ENCODE peak calls at places on chromosomes 3 and 15, in eight cellular contexts. H, P, K, W, I, C, X and Z are unnamed samples.

GRCh38 chr3:172626241-172626640 is 84.6 kb downstream of the NCEH1 start:
- DNase-seq in H (no peak), P (no peak), K (no peak), W (no peak), I (peak), C (no peak), X (no peak), Z (no peak)

GRCh38 chr15:63234479-63234878 is 42.9 kb upstream of the APH1B start:
- DNase-seq in H (no peak), P (no peak), K (no peak), W (no peak), I (peak), C (no peak), X (no peak), Z (peak)

GRCh38 chr15:64634576-64635485 is 140.6 kb downstream of the RBPMS2 start:
- DNase-seq in H (no peak), P (peak), K (no peak), W (peak), I (no peak), C (no peak), X (no peak), Z (no peak)

GRCh38 chr3:50290116-50290745 is 2.0 kb downstream of the IFRD2 start:
- DNase-seq in H (no peak), P (no peak), K (no peak), W (no peak), I (no peak), C (no peak), X (no peak), Z (peak)

GRCh38 chr3:122921791-122922651 is 105.5 kb downstream of the SEMA5B start:
- DNase-seq in H (no peak), P (peak), K (no peak), W (peak), I (no peak), C (no peak), X (no peak), Z (no peak)

GRCh38 chr3:10753964-10754363 is 62.1 kb upstream of the SLC6A11 start:
- DNase-seq in H (peak), P (peak), K (peak), W (no peak), I (peak), C (no peak), X (no peak), Z (peak)

GRCh38 chr3:169173231-169173630 is 490.3 kb downstream of the MECOM start:
- DNase-seq in H (no peak), P (peak), K (no peak), W (no peak), I (peak), C (no peak), X (no peak), Z (no peak)

GRCh38 chr15:89307791-89308190 is 26.8 kb downstream of the POLG start:
- DNase-seq in H (no peak), P (no peak), K (no peak), W (no peak), I (no peak), C (no peak), X (no peak), Z (no peak)

GRCh38 chr3:115814778-115815380 is 191.6 kb downstream of the GAP43 start:
- DNase-seq in H (peak), P (peak), K (peak), W (peak), I (peak), C (peak), X (peak), Z (no peak)

GRCh38 chr15:69515508-69516290 is 63.1 kb downstream of the RPLP1 start:
- DNase-seq in H (no peak), P (no peak), K (no peak), W (no peak), I (no peak), C (peak), X (no peak), Z (peak)

GRCh38 chr3:152197451-152197850 is 71.3 kb upstream of the MBNL1 start:
- DNase-seq in H (peak), P (no peak), K (no peak), W (no peak), I (peak), C (no peak), X (no peak), Z (no peak)

GRCh38 chr3:153244961-153245360 is 82.9 kb downstream of the RAP2B start:
- DNase-seq in H (no peak), P (no peak), K (no peak), W (no peak), I (peak), C (no peak), X (no peak), Z (no peak)

GRCh38 chr3:142602630-142603339 is 6.6 kb downstream of the PLS1 start:
- DNase-seq in H (no peak), P (no peak), K (no peak), W (no peak), I (no peak), C (no peak), X (no peak), Z (no peak)

GRCh38 chr3:41176554-41176953 is 22.8 kb upstream of the CTNNB1 start:
- DNase-seq in H (no peak), P (no peak), K (no peak), W (no peak), I (no peak), C (no peak), X (no peak), Z (no peak)

GRCh38 chr3:8579101-8579500 is 65.5 kb downstream of the SSUH2 start:
- DNase-seq in H (no peak), P (no peak), K (no peak), W (no peak), I (no peak), C (peak), X (no peak), Z (peak)

GRCh38 chr3:80688814-80689213 is 921.0 kb upstream of the ROBO1 start:
- DNase-seq in H (peak), P (peak), K (peak), W (no peak), I (peak), C (no peak), X (no peak), Z (no peak)

GRCh38 chr15:69591905-69592508 is 139.4 kb downstream of the RPLP1 start:
- DNase-seq in H (no peak), P (no peak), K (no peak), W (no peak), I (no peak), C (no peak), X (no peak), Z (no peak)

GRCh38 chr3:153614563-153614962 is 452.5 kb downstream of the RAP2B start:
- DNase-seq in H (no peak), P (peak), K (peak), W (no peak), I (peak), C (no peak), X (no peak), Z (no peak)

GRCh38 chr3:192917508-192918274 is at the start of gene MB21D2:
- DNase-seq in H (peak), P (peak), K (peak), W (peak), I (peak), C (no peak), X (no peak), Z (no peak)